ENCODE peak calls at places on chromosomes 7 and 10, in four cellular contexts. D is NCI-H446 treated with DMSO at 0.1 percent for 48 hours, A is astrocyte of the hippocampus, K is NAMALWA. B is an unnamed sample.
A peak's percentile ranks its signal among the peaks of the same experiment; 100 is the strongest.

GRCh38 chr7:46932656-46933424 is 649.1 kb downstream of the TNS3 start:
- DNase-seq in D (peak; percentile 75), A (peak; percentile 60), K (no peak), B (peak; percentile 99)

GRCh38 chr10:93150289-93150688 is 76.6 kb downstream of the CYP26A1 start:
- DNase-seq in D (no peak), A (peak; percentile 26), K (no peak), B (no peak)

GRCh38 chr10:70355234-70356021 is 27.0 kb downstream of the LRRC20 start:
- DNase-seq in D (no peak), A (no peak), K (peak; percentile 40), B (no peak)

GRCh38 chr10:102267748-102268147 is 22.4 kb downstream of the GBF1 start:
- DNase-seq in D (no peak), A (peak; percentile 45), K (no peak), B (peak; percentile 82)

GRCh38 chr10:132659206-132660091 is 121.9 kb downstream of the INPP5A start:
- DNase-seq in D (no peak), A (no peak), K (no peak), B (no peak)

GRCh38 chr7:102236592-102237287 is 49.9 kb upstream of the SH2B2 start:
- DNase-seq in D (peak; percentile 3), A (peak; percentile 81), K (peak; percentile 79), B (peak; percentile 57)

GRCh38 chr7:26855421-26855820 is 9.0 kb downstream of the SKAP2 start:
- DNase-seq in D (no peak), A (no peak), K (no peak), B (no peak)

GRCh38 chr7:70098133-70098561 is 499.9 kb downstream of the AUTS2 start:
- DNase-seq in D (no peak), A (no peak), K (no peak), B (no peak)

GRCh38 chr10:63522129-63522687 is 1.0 kb downstream of the REEP3 start:
- DNase-seq in D (no peak), A (no peak), K (peak; percentile 61), B (no peak)

GRCh38 chr7:70539196-70539595 is 592.7 kb upstream of the GALNT17 start:
- DNase-seq in D (no peak), A (no peak), K (no peak), B (no peak)

GRCh38 chr7:87797798-87798403 is 78.3 kb downstream of the SLC25A40 start:
- DNase-seq in D (peak; percentile 38), A (peak; percentile 67), K (peak; percentile 85), B (peak; percentile 48)

GRCh38 chr7:44748948-44749731 is 493 bp downstream of the ZMIZ2 start:
- DNase-seq in D (no peak), A (peak; percentile 24), K (peak; percentile 63), B (no peak)

GRCh38 chr7:37229381-37229780 is 219.3 kb downstream of the ELMO1 start:
- DNase-seq in D (no peak), A (no peak), K (no peak), B (no peak)

GRCh38 chr7:77326131-77326530 is 90.0 kb downstream of the GSAP start:
- DNase-seq in D (no peak), A (no peak), K (no peak), B (no peak)

GRCh38 chr7:31119249-31119648 is 67.1 kb downstream of the ADCYAP1R1 start:
- DNase-seq in D (no peak), A (no peak), K (no peak), B (no peak)

GRCh38 chr7:158261362-158262235 is 326.0 kb downstream of the PTPRN2 start:
- DNase-seq in D (no peak), A (no peak), K (no peak), B (no peak)

GRCh38 chr7:79778786-79779382 is 325.4 kb upstream of the MAGI2 start:
- DNase-seq in D (no peak), A (peak; percentile 92), K (no peak), B (peak; percentile 95)

GRCh38 chr10:7738536-7739407 is 35.7 kb downstream of the ITIH2 start:
- DNase-seq in D (no peak), A (no peak), K (no peak), B (no peak)